ENCODE peak calls at places on chromosomes 12 and 14, in four cellular contexts. N is heart left ventricle, G is A549, Y is K562. U is an unnamed sample.

GRCh38 chr14:61528591-61529021 is 166.7 kb upstream of the HIF1A start:
- ATAC-seq in N (no peak), Y (no peak), G (no peak), U (no peak)

GRCh38 chr14:34766060-34766459 is 51.7 kb upstream of the CFL2 start:
- ATAC-seq in N (no peak), G (peak), Y (no peak), U (no peak)

GRCh38 chr12:45326358-45326971 is 110.6 kb downstream of the ANO6 start:
- ATAC-seq in N (no peak), G (no peak), Y (no peak), U (no peak)

GRCh38 chr12:49568442-49568776 is 467 bp upstream of the MCRS1 start:
- ATAC-seq in Y (peak), G (peak), N (no peak), U (no peak)

GRCh38 chr12:65881965-65882413 is 57.7 kb downstream of the HMGA2 start:
- ATAC-seq in Y (peak), N (peak), G (no peak), U (peak)

GRCh38 chr12:124210991-124211577 is 83.8 kb upstream of the RFLNA start:
- ATAC-seq in N (no peak), G (no peak), Y (no peak), U (no peak)

GRCh38 chr14:75222208-75222701 is 45.8 kb upstream of the TMED10 start:
- ATAC-seq in Y (peak), G (no peak), N (peak), U (peak)

GRCh38 chr12:111570090-111570961 is 28.8 kb downstream of the ATXN2 start:
- ATAC-seq in G (peak), Y (peak), N (no peak), U (no peak)

GRCh38 chr14:92670177-92670576 is 78.2 kb downstream of the LGMN start:
- ATAC-seq in G (no peak), N (no peak), Y (no peak), U (no peak)

GRCh38 chr12:99390707-99391106 is 256.8 kb upstream of the GARIN6 start:
- ATAC-seq in Y (no peak), N (no peak), G (peak), U (no peak)

GRCh38 chr14:69501362-69501964 is 16.9 kb downstream of the PLEKHD1 start:
- ATAC-seq in N (peak), G (no peak), Y (no peak), U (no peak)

GRCh38 chr12:91813701-91814100 is 331.9 kb downstream of the BTG1 start:
- ATAC-seq in Y (no peak), G (no peak), N (no peak), U (no peak)

GRCh38 chr12:64729909-64730584 is 29.2 kb downstream of the GNS start:
- ATAC-seq in N (no peak), G (no peak), Y (peak), U (no peak)

GRCh38 chr14:102579696-102580551 is 12.5 kb upstream of the RCOR1 start:
- ATAC-seq in G (peak), Y (no peak), N (no peak), U (peak)

GRCh38 chr12:103391103-103391502 is 104.7 kb downstream of the C12orf42 start:
- ATAC-seq in Y (no peak), N (no peak), G (no peak), U (no peak)

GRCh38 chr12:127158385-127159061 is 1108.4 kb upstream of the TMEM132C start:
- ATAC-seq in G (no peak), N (no peak), Y (peak), U (no peak)

GRCh38 chr12:55705802-55706402 is 1.8 kb downstream of the ITGA7 start:
- ATAC-seq in G (peak), Y (peak), N (no peak), U (no peak)

GRCh38 chr14:61438036-61438435 is 116.7 kb downstream of the PRKCH start:
- ATAC-seq in N (no peak), Y (no peak), G (no peak), U (no peak)

GRCh38 chr14:72801381-72801812 is 92.5 kb downstream of the DPF3 start:
- ATAC-seq in G (peak), Y (no peak), N (no peak), U (no peak)

GRCh38 chr14:72904840-72905561 is 11.1 kb upstream of the DPF3 start:
- ATAC-seq in G (peak), N (peak), Y (peak), U (peak)

GRCh38 chr14:102898776-102899515 is 23.5 kb upstream of the AMN start:
- ATAC-seq in G (no peak), Y (no peak), N (no peak), U (no peak)

GRCh38 chr12:3931206-3931605 is 58.0 kb upstream of the PARP11 start:
- ATAC-seq in Y (no peak), N (no peak), G (no peak), U (no peak)

GRCh38 chr12:49878021-49878420 is 25.7 kb downstream of the FAIM2 start:
- ATAC-seq in G (no peak), N (no peak), Y (no peak), U (no peak)

GRCh38 chr12:91343010-91343409 is 160.4 kb upstream of the DCN start:
- ATAC-seq in G (no peak), Y (no peak), N (no peak), U (no peak)

GRCh38 chr12:11836282-11836963 is 186.9 kb downstream of the ETV6 start:
- ATAC-seq in N (peak), G (no peak), Y (no peak), U (peak)

GRCh38 chr12:69428351-69429048 is 41.7 kb upstream of the FRS2 start:
- ATAC-seq in Y (no peak), N (no peak), G (no peak), U (no peak)

GRCh38 chr14:49982082-49982481 is 89.2 kb downstream of the ARF6 start:
- ATAC-seq in Y (no peak), G (peak), N (no peak), U (no peak)

GRCh38 chr12:12467701-12468218 is 94.9 kb downstream of the DUSP16 start:
- ATAC-seq in G (no peak), N (no peak), Y (no peak), U (no peak)

GRCh38 chr12:48454675-48455074 is 17.7 kb upstream of the ANP32D start:
- ATAC-seq in G (peak), N (no peak), Y (peak), U (no peak)

GRCh38 chr14:69363055-69363454 is 35.0 kb downstream of the ERH start:
- ATAC-seq in Y (peak), N (peak), G (peak), U (no peak)

GRCh38 chr14:92122351-92122677 is 545 bp downstream of the CPSF2 start:
- ATAC-seq in Y (peak), N (peak), G (peak), U (peak)

GRCh38 chr14:74942164-74942563 is 13.2 kb downstream of the PGF start:
- ATAC-seq in G (no peak), Y (no peak), N (no peak), U (no peak)

GRCh38 chr12:14873440-14874185 is 12.0 kb downstream of the MGP start:
- ATAC-seq in G (no peak), N (no peak), Y (no peak), U (no peak)

GRCh38 chr12:93990832-93991748 is 157.3 kb upstream of the PLXNC1 start:
- ATAC-seq in Y (peak), N (peak), G (peak), U (no peak)

GRCh38 chr12:104427547-104427938 is 29.2 kb upstream of the CHST11 start:
- ATAC-seq in Y (no peak), N (no peak), G (no peak), U (no peak)

GRCh38 chr12:87991483-87991882 is 37.7 kb downstream of the C12orf50 start:
- ATAC-seq in Y (no peak), N (no peak), G (no peak), U (no peak)

GRCh38 chr12:87985069-87985675 is 44.0 kb downstream of the C12orf50 start:
- ATAC-seq in Y (no peak), G (no peak), N (no peak), U (no peak)

GRCh38 chr12:87988534-87988933 is 40.7 kb downstream of the C12orf50 start:
- ATAC-seq in G (no peak), Y (no peak), N (no peak), U (no peak)
- TF ChIP-seq POLR2A in G (no peak), Y (no peak), N (no peak), U (no peak)

GRCh38 chr12:2335517-2335916 is 282.7 kb downstream of the CACNA1C start:
- ATAC-seq in G (no peak), Y (no peak), N (no peak), U (no peak)

GRCh38 chr12:2337031-2338010 is 284.5 kb downstream of the CACNA1C start:
- ATAC-seq in G (no peak), N (no peak), Y (no peak), U (no peak)

GRCh38 chr12:2335109-2335508 is 282.3 kb downstream of the CACNA1C start:
- ATAC-seq in G (no peak), N (no peak), Y (no peak), U (no peak)

GRCh38 chr12:2334291-2335088 is 281.7 kb downstream of the CACNA1C start:
- ATAC-seq in Y (peak), G (no peak), N (no peak), U (no peak)

GRCh38 chr12:2336409-2336829 is 283.6 kb downstream of the CACNA1C start:
- ATAC-seq in G (peak), N (peak), Y (peak), U (peak)
- TF ChIP-seq POLR2A in G (no peak), N (no peak), Y (no peak), U (no peak)

GRCh38 chr12:122225683-122226365 is at the start of gene DIABLO:
- ATAC-seq in N (peak), Y (peak), G (peak), U (peak)
- TF ChIP-seq POLR2A in N (peak), Y (peak), G (peak), U (peak)

GRCh38 chr12:9752145-9752717 is 8.5 kb downstream of the CD69 start:
- ATAC-seq in Y (peak), G (no peak), N (no peak), U (no peak)
- TF ChIP-seq POLR2A in Y (no peak), G (no peak), N (no peak), U (no peak)

GRCh38 chr12:53399896-53400295 is 19.9 kb downstream of the SP1 start:
- ATAC-seq in Y (no peak), N (no peak), G (no peak), U (no peak)
- TF ChIP-seq POLR2A in Y (no peak), N (no peak), G (no peak), U (no peak)

GRCh38 chr12:100573168-100573498 is 351 bp upstream of the GAS2L3 start:
- ATAC-seq in N (no peak), G (peak), Y (no peak), U (no peak)

GRCh38 chr12:100574262-100575074 is 984 bp downstream of the GAS2L3 start:
- ATAC-seq in G (peak), N (peak), Y (peak), U (no peak)

GRCh38 chr12:100573499-100574261 is at the start of gene GAS2L3:
- ATAC-seq in G (peak), Y (peak), N (peak), U (peak)

GRCh38 chr12:100567945-100568344 is 5.5 kb upstream of the GAS2L3 start:
- ATAC-seq in G (no peak), Y (no peak), N (no peak), U (no peak)

GRCh38 chr12:100572184-100572583 is 1.3 kb upstream of the GAS2L3 start:
- ATAC-seq in G (no peak), Y (no peak), N (no peak), U (no peak)
- TF ChIP-seq POLR2A in G (no peak), Y (no peak), N (no peak), U (no peak)

GRCh38 chr12:119615518-119616475 is 22.2 kb downstream of the TMEM233 start:
- ATAC-seq in Y (no peak), G (no peak), N (no peak), U (no peak)
- TF ChIP-seq POLR2A in Y (no peak), G (no peak), N (no peak), U (no peak)

GRCh38 chr12:7189398-7190267 is at the start of gene PEX5:
- ATAC-seq in N (peak), Y (peak), G (peak), U (peak)
- TF ChIP-seq POLR2A in N (no peak), Y (no peak), G (peak), U (no peak)